ENCODE peak calls at places on chromosomes 6 and 20, in seven cellular contexts. One of them, this sample, is unnamed.

GRCh38 chr6:170584954-170585498 is 589 bp upstream of the PDCD2 start:
- DNase-seq in GM12878: no peak
- DNase-seq in HCT116: no peak
- DNase-seq in HepG2: no peak
- DNase-seq in SK-N-SH: no peak
- DNase-seq in K562: no peak
- DNase-seq in H1: peak; percentile 54
- DNase-seq in this sample: no peak

GRCh38 chr6:107679457-107679856 is 144.7 kb downstream of the SCML4 start:
- DNase-seq in GM12878: no peak
- DNase-seq in HCT116: no peak
- DNase-seq in HepG2: no peak
- DNase-seq in SK-N-SH: no peak
- DNase-seq in K562: peak; percentile 52
- DNase-seq in H1: no peak
- DNase-seq in this sample: no peak

GRCh38 chr6:32386040-32386439 is 14.3 kb upstream of the TSBP1 start:
- DNase-seq in GM12878: no peak
- DNase-seq in HCT116: no peak
- DNase-seq in HepG2: no peak
- DNase-seq in SK-N-SH: no peak
- DNase-seq in K562: no peak
- DNase-seq in H1: no peak
- DNase-seq in this sample: no peak

GRCh38 chr6:3285049-3285639 is 26.4 kb downstream of the PSMG4 start:
- DNase-seq in GM12878: no peak
- DNase-seq in HCT116: no peak
- DNase-seq in HepG2: no peak
- DNase-seq in SK-N-SH: no peak
- DNase-seq in K562: no peak
- DNase-seq in H1: no peak
- DNase-seq in this sample: no peak

GRCh38 chr20:8150591-8150990 is 18.5 kb downstream of the PLCB1 start:
- DNase-seq in GM12878: no peak
- DNase-seq in HCT116: no peak
- DNase-seq in HepG2: no peak
- DNase-seq in SK-N-SH: no peak
- DNase-seq in K562: no peak
- DNase-seq in H1: no peak
- DNase-seq in this sample: no peak

GRCh38 chr20:15612746-15613145 is 960.5 kb downstream of the KIF16B start:
- DNase-seq in GM12878: no peak
- DNase-seq in HCT116: no peak
- DNase-seq in HepG2: no peak
- DNase-seq in SK-N-SH: no peak
- DNase-seq in K562: no peak
- DNase-seq in H1: no peak
- DNase-seq in this sample: no peak

GRCh38 chr6:169775321-169775720 is 23.9 kb downstream of the ERMARD start:
- DNase-seq in GM12878: no peak
- DNase-seq in HCT116: no peak
- DNase-seq in HepG2: no peak
- DNase-seq in SK-N-SH: no peak
- DNase-seq in K562: no peak
- DNase-seq in H1: no peak
- DNase-seq in this sample: no peak

GRCh38 chr6:4506806-4507205 is 269.4 kb upstream of the CDYL start:
- DNase-seq in GM12878: no peak
- DNase-seq in HCT116: no peak
- DNase-seq in HepG2: no peak
- DNase-seq in SK-N-SH: no peak
- DNase-seq in K562: no peak
- DNase-seq in H1: no peak
- DNase-seq in this sample: no peak

GRCh38 chr6:130593948-130594347 is 228.1 kb downstream of the TMEM200A start:
- DNase-seq in GM12878: no peak
- DNase-seq in HCT116: no peak
- DNase-seq in HepG2: no peak
- DNase-seq in SK-N-SH: no peak
- DNase-seq in K562: no peak
- DNase-seq in H1: no peak
- DNase-seq in this sample: no peak

GRCh38 chr20:4813839-4814695 is 92.4 kb downstream of the PRND start:
- DNase-seq in GM12878: peak; percentile 91
- DNase-seq in HCT116: no peak
- DNase-seq in HepG2: no peak
- DNase-seq in SK-N-SH: no peak
- DNase-seq in K562: no peak
- DNase-seq in H1: no peak
- DNase-seq in this sample: no peak

GRCh38 chr20:47706345-47706744 is 78.9 kb downstream of the SULF2 start:
- DNase-seq in GM12878: no peak
- DNase-seq in HCT116: no peak
- DNase-seq in HepG2: no peak
- DNase-seq in SK-N-SH: no peak
- DNase-seq in K562: no peak
- DNase-seq in H1: no peak
- DNase-seq in this sample: no peak

GRCh38 chr6:154509421-154510143 is 903 bp downstream of the CNKSR3 start:
- DNase-seq in GM12878: no peak
- DNase-seq in HCT116: no peak
- DNase-seq in HepG2: peak; percentile 44
- DNase-seq in SK-N-SH: peak; percentile 71
- DNase-seq in K562: peak; percentile 64
- DNase-seq in H1: peak; percentile 85
- DNase-seq in this sample: no peak

GRCh38 chr6:101439790-101440189 is 46.3 kb downstream of the GRIK2 start:
- DNase-seq in GM12878: no peak
- DNase-seq in HCT116: no peak
- DNase-seq in HepG2: no peak
- DNase-seq in SK-N-SH: no peak
- DNase-seq in K562: no peak
- DNase-seq in H1: no peak
- DNase-seq in this sample: no peak

GRCh38 chr6:107635058-107635515 is 145.2 kb downstream of the SOBP start:
- DNase-seq in GM12878: no peak
- DNase-seq in HCT116: no peak
- DNase-seq in HepG2: no peak
- DNase-seq in SK-N-SH: no peak
- DNase-seq in K562: no peak
- DNase-seq in H1: no peak
- DNase-seq in this sample: no peak

GRCh38 chr20:25140968-25141367 is 54.5 kb upstream of the ENTPD6 start:
- DNase-seq in GM12878: no peak
- DNase-seq in HCT116: no peak
- DNase-seq in HepG2: no peak
- DNase-seq in SK-N-SH: no peak
- DNase-seq in K562: no peak
- DNase-seq in H1: no peak
- DNase-seq in this sample: no peak

GRCh38 chr20:21513881-21514540 is at the start of gene NKX2-2:
- DNase-seq in GM12878: no peak
- DNase-seq in HCT116: no peak
- DNase-seq in HepG2: no peak
- DNase-seq in SK-N-SH: peak; percentile 32
- DNase-seq in K562: no peak
- DNase-seq in H1: peak; percentile 75
- DNase-seq in this sample: no peak

GRCh38 chr6:31068738-31069340 is 43.5 kb downstream of the C6orf15 start:
- DNase-seq in GM12878: no peak
- DNase-seq in HCT116: peak; percentile 81
- DNase-seq in HepG2: peak; percentile 73
- DNase-seq in SK-N-SH: peak; percentile 86
- DNase-seq in K562: peak; percentile 85
- DNase-seq in H1: peak; percentile 90
- DNase-seq in this sample: peak; percentile 67

GRCh38 chr20:57868310-57868709 is 158.5 kb upstream of the PMEPA1 start:
- DNase-seq in GM12878: no peak
- DNase-seq in HCT116: no peak
- DNase-seq in HepG2: no peak
- DNase-seq in SK-N-SH: no peak
- DNase-seq in K562: no peak
- DNase-seq in H1: peak; percentile 19
- DNase-seq in this sample: no peak

GRCh38 chr20:33650753-33651561 is 11.2 kb upstream of the C20orf144 start:
- DNase-seq in GM12878: no peak
- DNase-seq in HCT116: no peak
- DNase-seq in HepG2: no peak
- DNase-seq in SK-N-SH: no peak
- DNase-seq in K562: no peak
- DNase-seq in H1: no peak
- DNase-seq in this sample: no peak

GRCh38 chr20:33650111-33650752 is 11.9 kb upstream of the C20orf144 start:
- DNase-seq in GM12878: no peak
- DNase-seq in HCT116: no peak
- DNase-seq in HepG2: no peak
- DNase-seq in SK-N-SH: peak; percentile 34
- DNase-seq in K562: peak; percentile 12
- DNase-seq in H1: no peak
- DNase-seq in this sample: no peak

GRCh38 chr20:33649201-33649631 is 12.9 kb upstream of the C20orf144 start:
- DNase-seq in GM12878: no peak
- DNase-seq in HCT116: no peak
- DNase-seq in HepG2: no peak
- DNase-seq in SK-N-SH: peak; percentile 87
- DNase-seq in K562: no peak
- DNase-seq in H1: no peak
- DNase-seq in this sample: no peak

GRCh38 chr20:33653218-33653899 is 8.8 kb upstream of the C20orf144 start:
- DNase-seq in GM12878: no peak
- DNase-seq in HCT116: peak; percentile 35
- DNase-seq in HepG2: peak; percentile 75
- DNase-seq in SK-N-SH: peak; percentile 88
- DNase-seq in K562: peak; percentile 79
- DNase-seq in H1: peak; percentile 86
- DNase-seq in this sample: no peak

DNA sequence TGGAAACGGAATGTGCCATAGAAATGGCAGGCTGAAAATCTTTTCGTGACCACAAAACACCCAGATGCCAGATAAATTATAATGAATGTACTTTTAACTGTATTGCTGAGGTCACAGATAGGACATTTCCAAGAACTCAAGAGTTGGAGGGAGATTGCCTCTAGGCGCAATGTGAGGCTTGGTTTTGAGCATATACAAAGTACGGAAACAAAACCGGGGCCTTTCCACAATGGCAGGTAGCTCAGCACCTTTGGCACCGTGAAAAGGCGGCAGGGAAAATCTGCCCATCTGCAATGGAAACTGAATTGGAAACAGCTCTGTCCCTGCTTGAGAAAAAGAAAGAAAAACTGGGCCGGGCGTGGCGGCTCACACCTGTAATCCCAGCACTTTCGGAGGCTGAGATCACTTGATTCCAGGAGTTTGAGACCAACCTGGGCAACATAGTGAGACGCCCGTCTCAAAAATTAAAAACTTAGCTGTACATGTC is 10.5 kb upstream of the C20orf144 start:
- DNase-seq in GM12878: no peak
- DNase-seq in HCT116: no peak
- DNase-seq in HepG2: no peak
- DNase-seq in SK-N-SH: no peak
- DNase-seq in K562: peak; percentile 15
- DNase-seq in H1: no peak
- DNase-seq in this sample: no peak
- TF ChIP-seq YY1 in GM12878: no peak
- TF ChIP-seq YY1 in HCT116: no peak
- TF ChIP-seq YY1 in HepG2: no peak
- TF ChIP-seq YY1 in SK-N-SH: no peak
- TF ChIP-seq YY1 in K562: no peak
- TF ChIP-seq YY1 in H1: no peak
- TF ChIP-seq YY1 in this sample: no peak

GRCh38 chr6:26438000-26438399 is 2.3 kb upstream of the BTN3A3 start:
- DNase-seq in GM12878: no peak
- DNase-seq in HCT116: no peak
- DNase-seq in HepG2: no peak
- DNase-seq in SK-N-SH: no peak
- DNase-seq in K562: no peak
- DNase-seq in H1: no peak
- DNase-seq in this sample: no peak

GRCh38 chr6:26437550-26437949 is 2.8 kb upstream of the BTN3A3 start:
- DNase-seq in GM12878: no peak
- DNase-seq in HCT116: no peak
- DNase-seq in HepG2: no peak
- DNase-seq in SK-N-SH: no peak
- DNase-seq in K562: no peak
- DNase-seq in H1: no peak
- DNase-seq in this sample: no peak

GRCh38 chr6:26440977-26441358 is 664 bp downstream of the BTN3A3 start:
- DNase-seq in GM12878: no peak
- DNase-seq in HCT116: no peak
- DNase-seq in HepG2: no peak
- DNase-seq in SK-N-SH: no peak
- DNase-seq in K562: no peak
- DNase-seq in H1: no peak
- DNase-seq in this sample: no peak

GRCh38 chr6:26439151-26439550 is 1.2 kb upstream of the BTN3A3 start:
- DNase-seq in GM12878: no peak
- DNase-seq in HCT116: no peak
- DNase-seq in HepG2: no peak
- DNase-seq in SK-N-SH: no peak
- DNase-seq in K562: no peak
- DNase-seq in H1: no peak
- DNase-seq in this sample: no peak

GRCh38 chr6:26439552-26440125 is 665 bp upstream of the BTN3A3 start:
- DNase-seq in GM12878: no peak
- DNase-seq in HCT116: no peak
- DNase-seq in HepG2: no peak
- DNase-seq in SK-N-SH: no peak
- DNase-seq in K562: no peak
- DNase-seq in H1: no peak
- DNase-seq in this sample: no peak
- H3K4me3 ChIP-seq in GM12878: peak overlapping the region; percentile 22
- H3K4me3 ChIP-seq in HCT116: peak overlapping the region; percentile 38
- H3K4me3 ChIP-seq in HepG2: peak overlapping the region; percentile 40
- H3K4me3 ChIP-seq in SK-N-SH: peak overlapping the region; percentile 66
- H3K4me3 ChIP-seq in K562: peak overlapping the region; percentile 22
- H3K4me3 ChIP-seq in H1: no peak overlapping the region
- H3K4me3 ChIP-seq in this sample: no peak overlapping the region

DNA sequence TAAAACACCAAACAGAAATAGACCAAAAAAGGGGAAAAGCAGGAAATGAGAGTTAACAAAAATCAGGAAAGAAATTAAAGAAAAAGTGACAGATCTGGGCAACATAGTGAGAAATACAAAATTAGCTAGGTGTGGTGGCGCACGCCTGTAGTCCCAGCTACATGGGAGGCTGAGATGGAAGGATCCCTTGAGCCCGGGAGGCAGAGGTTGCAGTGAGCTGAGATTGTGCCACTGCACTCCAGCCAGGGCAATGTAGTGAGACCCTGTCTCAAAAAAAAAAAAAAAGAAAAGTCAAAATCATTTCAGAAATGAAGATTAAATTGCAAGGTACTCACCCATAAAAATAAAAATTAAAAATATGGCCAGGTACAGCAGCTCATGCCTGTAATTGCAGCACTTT is 13.0 kb upstream of the GRM4 start:
- DNase-seq in GM12878: no peak
- DNase-seq in HCT116: no peak
- DNase-seq in HepG2: no peak
- DNase-seq in SK-N-SH: no peak
- DNase-seq in K562: no peak
- DNase-seq in H1: no peak
- DNase-seq in this sample: no peak
- TF ChIP-seq YY1 in GM12878: no peak
- TF ChIP-seq YY1 in HCT116: no peak
- TF ChIP-seq YY1 in HepG2: no peak
- TF ChIP-seq YY1 in SK-N-SH: no peak
- TF ChIP-seq YY1 in K562: no peak
- TF ChIP-seq YY1 in H1: no peak
- TF ChIP-seq YY1 in this sample: no peak

GRCh38 chr20:33444797-33445560 is 1.4 kb upstream of the SNTA1 start:
- DNase-seq in GM12878: no peak
- DNase-seq in HCT116: no peak
- DNase-seq in HepG2: peak; percentile 75
- DNase-seq in SK-N-SH: no peak
- DNase-seq in K562: peak; percentile 1
- DNase-seq in H1: no peak
- DNase-seq in this sample: no peak
- H3K4me3 ChIP-seq in GM12878: peak overlapping the region; percentile 77
- H3K4me3 ChIP-seq in HCT116: peak overlapping the region; percentile 57
- H3K4me3 ChIP-seq in HepG2: peak overlapping the region; percentile 64
- H3K4me3 ChIP-seq in SK-N-SH: peak overlapping the region; percentile 60
- H3K4me3 ChIP-seq in K562: peak overlapping the region; percentile 78
- H3K4me3 ChIP-seq in H1: peak overlapping the region; percentile 32
- H3K4me3 ChIP-seq in this sample: no peak overlapping the region